ENCODE peak calls at places on chromosomes 4 and X, in ten cellular contexts. R is AG20443; V is progenitor cell of endocrine pancreas; M is right atrium auricular region; S is astrocyte of the cerebellum; C is T-helper 1 cell; X is aorta; Z is EL; E is activated CD4-positive, alpha-beta T cell treated with anti-CD3 and anti-CD28 coated beads, Interleukin-2, amount 10 ng/mL, durations not matched to agents 7 days and 5 days; I is stimulated activated CD4-positive, alpha-beta T cell treated with anti-CD3 and anti-CD28 coated beads, TNF-alpha, amount 100 ng/mL, for 4 hours. P is an unnamed sample.

GRCh38 chr4:113435893-113436292 is 325.6 kb downstream of the CAMK2D start:
- DNase-seq in R (peak), V (no peak), M (peak), S (peak), C (no peak), X (no peak), Z (peak), E (no peak), I (no peak), P (no peak)

GRCh38 chr4:105061136-105061696 is 85.5 kb upstream of the TET2 start:
- DNase-seq in R (no peak), V (no peak), M (no peak), S (peak), C (no peak), X (no peak), Z (peak), E (peak), I (peak), P (no peak)

GRCh38 chr4:125714845-125715244 is 400.1 kb downstream of the FAT4 start:
- DNase-seq in R (peak), V (no peak), M (no peak), S (no peak), C (no peak), X (no peak), Z (no peak), E (no peak), I (no peak), P (no peak)

GRCh38 chrX:70433848-70434351 is 10.7 kb upstream of the DLG3 start:
- DNase-seq in R (peak), V (peak), M (peak), S (no peak), C (peak), X (peak), Z (peak), E (peak), I (peak), P (no peak)

GRCh38 chrX:154658187-154658586 is 4.8 kb upstream of the CTAG2 start:
- DNase-seq in R (no peak), V (no peak), M (no peak), S (no peak), C (no peak), X (no peak), Z (no peak), E (no peak), I (no peak), P (no peak)

GRCh38 chr4:139815646-139816601 is 150.3 kb downstream of the MGST2 start:
- DNase-seq in R (peak), V (peak), M (peak), S (peak), C (no peak), X (peak), Z (peak), E (no peak), I (no peak), P (no peak)

GRCh38 chr4:105709081-105709450 is 482 bp downstream of the GSTCD start:
- DNase-seq in R (no peak), V (no peak), M (no peak), S (no peak), C (no peak), X (no peak), Z (peak), E (peak), I (no peak), P (no peak)

GRCh38 chr4:24778427-24779225 is 16.7 kb upstream of the SOD3 start:
- DNase-seq in R (peak), V (no peak), M (peak), S (peak), C (no peak), X (no peak), Z (peak), E (no peak), I (no peak), P (no peak)

GRCh38 chr4:23932935-23933334 is 43.1 kb upstream of the PPARGC1A start:
- DNase-seq in R (peak), V (no peak), M (no peak), S (peak), C (no peak), X (no peak), Z (no peak), E (no peak), I (no peak), P (no peak)

GRCh38 chrX:19758536-19758935 is 128.9 kb downstream of the SH3KBP1 start:
- DNase-seq in R (no peak), V (no peak), M (no peak), S (no peak), C (no peak), X (no peak), Z (peak), E (no peak), I (no peak), P (no peak)

GRCh38 chr4:102629686-102630085 is 128.5 kb downstream of the NFKB1 start:
- DNase-seq in R (no peak), V (no peak), M (no peak), S (no peak), C (no peak), X (no peak), Z (no peak), E (no peak), I (no peak), P (no peak)

GRCh38 chrX:124098089-124098488 is 136.6 kb downstream of the STAG2 start:
- DNase-seq in R (peak), V (no peak), M (no peak), S (peak), C (no peak), X (no peak), Z (peak), E (peak), I (no peak), P (no peak)

GRCh38 chrX:12865359-12865758 is 1.5 kb upstream of the TLR7 start:
- DNase-seq in R (no peak), V (no peak), M (no peak), S (no peak), C (no peak), X (no peak), Z (no peak), E (no peak), I (no peak), P (no peak)

GRCh38 chrX:135000516-135000915 is 9.7 kb downstream of the SMIM10 start:
- DNase-seq in R (no peak), V (no peak), M (no peak), S (no peak), C (no peak), X (no peak), Z (peak), E (no peak), I (no peak), P (no peak)

GRCh38 chr4:73646117-73646516 is 25.9 kb upstream of the RASSF6 start:
- DNase-seq in R (no peak), V (no peak), M (no peak), S (no peak), C (no peak), X (no peak), Z (no peak), E (no peak), I (no peak), P (no peak)

GRCh38 chrX:148380614-148381561 is 119.5 kb upstream of the AFF2 start:
- DNase-seq in R (peak), V (no peak), M (no peak), S (no peak), C (no peak), X (no peak), Z (no peak), E (peak), I (peak), P (no peak)

GRCh38 chrX:38052096-38052495 is 45.7 kb downstream of the SYTL5 start:
- DNase-seq in R (peak), V (no peak), M (no peak), S (peak), C (no peak), X (no peak), Z (peak), E (no peak), I (no peak), P (no peak)

GRCh38 chr4:13471400-13471799 is 12.7 kb downstream of the RAB28 start:
- DNase-seq in R (no peak), V (no peak), M (no peak), S (no peak), C (no peak), X (no peak), Z (no peak), E (no peak), I (no peak), P (no peak)

GRCh38 chr4:48016141-48017107 is at the start of the genes CNGA1 and NIPAL1:
- DNase-seq in R (peak), V (peak), M (peak), S (peak), C (peak), X (peak), Z (peak), E (peak), I (peak), P (no peak)

GRCh38 chr4:26896636-26897035 is 36.0 kb downstream of the STIM2 start:
- DNase-seq in R (no peak), V (no peak), M (no peak), S (no peak), C (no peak), X (no peak), Z (peak), E (no peak), I (no peak), P (no peak)

GRCh38 chr4:129064717-129065116 is 28.6 kb downstream of the SCLT1 start:
- DNase-seq in R (peak), V (no peak), M (no peak), S (peak), C (no peak), X (no peak), Z (peak), E (no peak), I (no peak), P (no peak)

GRCh38 chrX:40031861-40032422 is 65.8 kb downstream of the BCOR start:
- DNase-seq in R (no peak), V (no peak), M (no peak), S (no peak), C (no peak), X (no peak), Z (peak), E (no peak), I (no peak), P (no peak)

GRCh38 chr4:74628808-74629616 is 165.3 kb downstream of the BTC start:
- DNase-seq in R (no peak), V (no peak), M (no peak), S (no peak), C (no peak), X (no peak), Z (peak), E (no peak), I (no peak), P (no peak)

GRCh38 chrX:47198687-47199080 is 5.1 kb downstream of the UBA1 start:
- DNase-seq in R (no peak), V (no peak), M (no peak), S (no peak), C (no peak), X (no peak), Z (no peak), E (no peak), I (no peak), P (no peak)

GRCh38 chr4:83389037-83389755 is 54.5 kb upstream of the HPSE start:
- DNase-seq in R (no peak), V (no peak), M (no peak), S (no peak), C (no peak), X (no peak), Z (no peak), E (no peak), I (no peak), P (no peak)

GRCh38 chr4:168139336-168139735 is 47.0 kb downstream of the ANXA10 start:
- DNase-seq in R (peak), V (no peak), M (no peak), S (no peak), C (no peak), X (no peak), Z (peak), E (no peak), I (no peak), P (no peak)

GRCh38 chr4:38943355-38943754 is 75.7 kb downstream of the FAM114A1 start:
- DNase-seq in R (no peak), V (no peak), M (no peak), S (no peak), C (no peak), X (no peak), Z (no peak), E (no peak), I (no peak), P (no peak)

GRCh38 chrX:97057349-97057909 is 173.7 kb downstream of the RPA4 start:
- DNase-seq in R (no peak), V (no peak), M (no peak), S (no peak), C (no peak), X (no peak), Z (no peak), E (no peak), I (no peak), P (no peak)

GRCh38 chr4:24867766-24868296 is 45.0 kb downstream of the CCDC149 start:
- DNase-seq in R (no peak), V (no peak), M (no peak), S (no peak), C (no peak), X (no peak), Z (no peak), E (no peak), I (no peak), P (no peak)

GRCh38 chr4:53801373-53801772 is 210.1 kb upstream of the LNX1 start:
- DNase-seq in R (no peak), V (no peak), M (no peak), S (no peak), C (no peak), X (no peak), Z (no peak), E (no peak), I (no peak), P (no peak)

GRCh38 chrX:15909605-15910004 is 55.0 kb upstream of the AP1S2 start:
- DNase-seq in R (no peak), V (no peak), M (no peak), S (no peak), C (no peak), X (no peak), Z (no peak), E (no peak), I (no peak), P (no peak)

GRCh38 chr4:175509320-175509719 is 302.7 kb downstream of the GPM6A start:
- DNase-seq in R (no peak), V (no peak), M (no peak), S (no peak), C (no peak), X (no peak), Z (no peak), E (no peak), I (no peak), P (no peak)